ENCODE peak calls at places on chromosomes 7 and 10, in four cellular contexts. E is cardiac muscle cell; L is epithelial cell of esophagus; I is stimulated activated CD4-positive, alpha-beta T cell treated with anti-CD3 and anti-CD28 coated beads, Interleukin-4, amount 100 ng/mL, for 24 hours. H is an unnamed sample.

GRCh38 chr10:14184841-14185500 is 145.8 kb downstream of the FRMD4A start:
- DNase-seq in E (peak; percentile 21), L (peak; percentile 91), I (peak; percentile 56), H (peak; percentile 11)

GRCh38 chr7:105487559-105488218 is 34.4 kb downstream of the PUS7 start:
- DNase-seq in E (no peak), L (peak; percentile 75), I (no peak), H (peak; percentile 9)

GRCh38 chr10:93841930-93842329 is 51.8 kb upstream of the SLC35G1 start:
- DNase-seq in E (no peak), L (no peak), I (no peak), H (no peak)

GRCh38 chr10:8088504-8088903 is 34.0 kb downstream of the GATA3 start:
- DNase-seq in E (no peak), L (no peak), I (peak; percentile 32), H (no peak)

GRCh38 chr7:129431911-129432643 is 2.2 kb upstream of the STRIP2 start:
- DNase-seq in E (no peak), L (no peak), I (no peak), H (no peak)

GRCh38 chr10:510415-510881 is 179.0 kb downstream of the DIP2C start:
- DNase-seq in E (peak; percentile 12), L (peak; percentile 38), I (no peak), H (no peak)

GRCh38 chr10:18659784-18660561 is 742 bp downstream of the ARL5B start:
- DNase-seq in E (peak; percentile 33), L (peak; percentile 93), I (no peak), H (no peak)

GRCh38 chr10:97648557-97649404 is 8.3 kb downstream of the PI4K2A start:
- DNase-seq in E (no peak), L (peak; percentile 94), I (peak; percentile 53), H (no peak)

GRCh38 chr10:60410970-60411369 is 21.3 kb upstream of the ANK3 start:
- DNase-seq in E (no peak), L (no peak), I (no peak), H (no peak)

GRCh38 chr10:127926455-127926854 is 19.6 kb downstream of the PTPRE start:
- DNase-seq in E (no peak), L (no peak), I (no peak), H (no peak)

GRCh38 chr7:106840342-106840741 is 24.7 kb upstream of the PIK3CG start:
- DNase-seq in E (no peak), L (no peak), I (no peak), H (no peak)